ENCODE peak calls at places on chromosome 11, in seven cellular contexts. One of them, this sample, is unnamed.

GRCh38 chr11:122085264-122085663 is 30.8 kb downstream of the BLID start:
- ATAC-seq in PC-3: peak; percentile 17
- ATAC-seq in lower lobe of right lung: no peak
- ATAC-seq in upper lobe of left lung: no peak
- ATAC-seq in left ventricle myocardium superior: peak; percentile 91
- ATAC-seq in T-helper 17 cell: no peak
- ATAC-seq in mucosa of descending colon: no peak
- ATAC-seq in this sample: peak; percentile 78

GRCh38 chr11:118213774-118214173 is 11.0 kb downstream of the JAML start:
- ATAC-seq in upper lobe of left lung: no peak
- ATAC-seq in left ventricle myocardium superior: no peak
- ATAC-seq in lower lobe of right lung: no peak
- ATAC-seq in PC-3: no peak
- ATAC-seq in T-helper 17 cell: no peak
- ATAC-seq in mucosa of descending colon: peak; percentile 80
- ATAC-seq in this sample: no peak

GRCh38 chr11:2378527-2379210 is 1.6 kb downstream of the CD81 start:
- ATAC-seq in mucosa of descending colon: no peak
- ATAC-seq in T-helper 17 cell: no peak
- ATAC-seq in lower lobe of right lung: no peak
- ATAC-seq in left ventricle myocardium superior: peak; percentile 2
- ATAC-seq in PC-3: no peak
- ATAC-seq in upper lobe of left lung: no peak
- ATAC-seq in this sample: peak; percentile 62

GRCh38 chr11:10659339-10660216 is 34.0 kb downstream of the IRAG1 start:
- ATAC-seq in mucosa of descending colon: peak; percentile 65
- ATAC-seq in left ventricle myocardium superior: peak; percentile 27
- ATAC-seq in PC-3: peak; percentile 94
- ATAC-seq in T-helper 17 cell: no peak
- ATAC-seq in lower lobe of right lung: peak; percentile 94
- ATAC-seq in upper lobe of left lung: peak; percentile 86
- ATAC-seq in this sample: peak; percentile 72

GRCh38 chr11:63920126-63920869 is 3.3 kb upstream of the RCOR2 start:
- ATAC-seq in lower lobe of right lung: peak; percentile 44
- ATAC-seq in PC-3: no peak
- ATAC-seq in T-helper 17 cell: no peak
- ATAC-seq in upper lobe of left lung: peak; percentile 37
- ATAC-seq in left ventricle myocardium superior: peak; percentile 72
- ATAC-seq in mucosa of descending colon: peak; percentile 76
- ATAC-seq in this sample: no peak

GRCh38 chr11:68325183-68325893 is 12.9 kb downstream of the LRP5 start:
- ATAC-seq in upper lobe of left lung: no peak
- ATAC-seq in left ventricle myocardium superior: peak; percentile 64
- ATAC-seq in T-helper 17 cell: no peak
- ATAC-seq in mucosa of descending colon: no peak
- ATAC-seq in lower lobe of right lung: no peak
- ATAC-seq in PC-3: no peak
- ATAC-seq in this sample: no peak

GRCh38 chr11:35750981-35751663 is 88.5 kb downstream of the TRIM44 start:
- ATAC-seq in upper lobe of left lung: no peak
- ATAC-seq in left ventricle myocardium superior: no peak
- ATAC-seq in T-helper 17 cell: no peak
- ATAC-seq in lower lobe of right lung: no peak
- ATAC-seq in PC-3: peak; percentile 29
- ATAC-seq in mucosa of descending colon: no peak
- ATAC-seq in this sample: no peak

GRCh38 chr11:134342572-134343340 is 11.0 kb downstream of the GLB1L2 start:
- ATAC-seq in left ventricle myocardium superior: no peak
- ATAC-seq in PC-3: no peak
- ATAC-seq in T-helper 17 cell: no peak
- ATAC-seq in mucosa of descending colon: no peak
- ATAC-seq in lower lobe of right lung: no peak
- ATAC-seq in upper lobe of left lung: no peak
- ATAC-seq in this sample: no peak

GRCh38 chr11:131464024-131464423 is 93.6 kb downstream of the NTM start:
- ATAC-seq in upper lobe of left lung: no peak
- ATAC-seq in T-helper 17 cell: no peak
- ATAC-seq in left ventricle myocardium superior: no peak
- ATAC-seq in PC-3: no peak
- ATAC-seq in mucosa of descending colon: no peak
- ATAC-seq in lower lobe of right lung: no peak
- ATAC-seq in this sample: no peak

GRCh38 chr11:11946878-11947277 is 61.5 kb downstream of the DKK3 start:
- ATAC-seq in lower lobe of right lung: no peak
- ATAC-seq in mucosa of descending colon: no peak
- ATAC-seq in PC-3: no peak
- ATAC-seq in upper lobe of left lung: no peak
- ATAC-seq in T-helper 17 cell: no peak
- ATAC-seq in left ventricle myocardium superior: peak; percentile 21
- ATAC-seq in this sample: no peak

GRCh38 chr11:44847316-44847715 is 103.4 kb downstream of the TP53I11 start:
- ATAC-seq in left ventricle myocardium superior: no peak
- ATAC-seq in mucosa of descending colon: no peak
- ATAC-seq in lower lobe of right lung: no peak
- ATAC-seq in PC-3: no peak
- ATAC-seq in T-helper 17 cell: no peak
- ATAC-seq in upper lobe of left lung: no peak
- ATAC-seq in this sample: no peak

GRCh38 chr11:130122141-130122575 is 37.4 kb upstream of the ST14 start:
- ATAC-seq in PC-3: no peak
- ATAC-seq in upper lobe of left lung: no peak
- ATAC-seq in T-helper 17 cell: no peak
- ATAC-seq in mucosa of descending colon: no peak
- ATAC-seq in lower lobe of right lung: no peak
- ATAC-seq in left ventricle myocardium superior: no peak
- ATAC-seq in this sample: no peak

GRCh38 chr11:95584589-95584988 is 205.0 kb downstream of the FAM76B start:
- ATAC-seq in PC-3: no peak
- ATAC-seq in mucosa of descending colon: no peak
- ATAC-seq in left ventricle myocardium superior: no peak
- ATAC-seq in T-helper 17 cell: no peak
- ATAC-seq in upper lobe of left lung: no peak
- ATAC-seq in lower lobe of right lung: no peak
- ATAC-seq in this sample: no peak

GRCh38 chr11:3879967-3880542 is 24.6 kb downstream of the STIM1 start:
- ATAC-seq in T-helper 17 cell: no peak
- ATAC-seq in mucosa of descending colon: peak; percentile 83
- ATAC-seq in lower lobe of right lung: peak; percentile 65
- ATAC-seq in upper lobe of left lung: peak; percentile 54
- ATAC-seq in PC-3: no peak
- ATAC-seq in left ventricle myocardium superior: no peak
- ATAC-seq in this sample: no peak

GRCh38 chr11:66459138-66459778 is 7.4 kb upstream of the PELI3 start:
- ATAC-seq in PC-3: no peak
- ATAC-seq in lower lobe of right lung: no peak
- ATAC-seq in upper lobe of left lung: no peak
- ATAC-seq in T-helper 17 cell: no peak
- ATAC-seq in left ventricle myocardium superior: no peak
- ATAC-seq in mucosa of descending colon: no peak
- ATAC-seq in this sample: no peak

GRCh38 chr11:70050243-70050642 is 27.9 kb upstream of the ANO1 start:
- ATAC-seq in PC-3: no peak
- ATAC-seq in lower lobe of right lung: no peak
- ATAC-seq in left ventricle myocardium superior: no peak
- ATAC-seq in mucosa of descending colon: peak; percentile 23
- ATAC-seq in T-helper 17 cell: no peak
- ATAC-seq in upper lobe of left lung: peak; percentile 22
- ATAC-seq in this sample: no peak

GRCh38 chr11:101497292-101497691 is 86.5 kb downstream of the TRPC6 start:
- ATAC-seq in mucosa of descending colon: no peak
- ATAC-seq in upper lobe of left lung: no peak
- ATAC-seq in PC-3: no peak
- ATAC-seq in T-helper 17 cell: no peak
- ATAC-seq in left ventricle myocardium superior: no peak
- ATAC-seq in lower lobe of right lung: no peak
- ATAC-seq in this sample: no peak

GRCh38 chr11:66369073-66369894 is 2.3 kb downstream of the SLC29A2 start:
- ATAC-seq in T-helper 17 cell: no peak
- ATAC-seq in PC-3: no peak
- ATAC-seq in lower lobe of right lung: no peak
- ATAC-seq in upper lobe of left lung: no peak
- ATAC-seq in mucosa of descending colon: no peak
- ATAC-seq in left ventricle myocardium superior: no peak
- ATAC-seq in this sample: no peak

GRCh38 chr11:120462825-120463224 is 48.7 kb upstream of the GRIK4 start:
- ATAC-seq in T-helper 17 cell: no peak
- ATAC-seq in left ventricle myocardium superior: no peak
- ATAC-seq in lower lobe of right lung: no peak
- ATAC-seq in upper lobe of left lung: no peak
- ATAC-seq in PC-3: no peak
- ATAC-seq in mucosa of descending colon: no peak
- ATAC-seq in this sample: no peak

GRCh38 chr11:124889692-124890091 is 8.0 kb downstream of the ROBO4 start:
- ATAC-seq in T-helper 17 cell: no peak
- ATAC-seq in left ventricle myocardium superior: no peak
- ATAC-seq in lower lobe of right lung: no peak
- ATAC-seq in PC-3: no peak
- ATAC-seq in upper lobe of left lung: no peak
- ATAC-seq in mucosa of descending colon: no peak
- ATAC-seq in this sample: no peak

GRCh38 chr11:119459293-119459976 is 36.5 kb upstream of the THY1 start:
- ATAC-seq in upper lobe of left lung: no peak
- ATAC-seq in PC-3: no peak
- ATAC-seq in left ventricle myocardium superior: no peak
- ATAC-seq in lower lobe of right lung: no peak
- ATAC-seq in T-helper 17 cell: no peak
- ATAC-seq in mucosa of descending colon: no peak
- ATAC-seq in this sample: no peak